ENCODE peak calls at places on chromosomes 13 and 19, in nine cellular contexts. One of them, this sample, is unnamed.
A peak's percentile ranks its signal among the peaks of the same experiment; 100 is the strongest.

GRCh38 chr13:23741879-23742510 is 147.2 kb downstream of the MIPEP start:
- DNase-seq in epithelial cell of esophagus: no peak
- DNase-seq in EH: no peak
- DNase-seq in mesothelial cell of epicardium: no peak
- DNase-seq in tibial artery: no peak
- DNase-seq in activated naive CD4-positive, alpha-beta T cell: no peak
- DNase-seq in AML-193: peak; percentile 7
- DNase-seq in AG04450: no peak
- DNase-seq in left cardiac atrium: no peak
- DNase-seq in this sample: no peak

GRCh38 chr19:1283207-1283916 is 2.3 kb upstream of the EFNA2 start:
- DNase-seq in AML-193: no peak
- DNase-seq in AG04450: no peak
- DNase-seq in EH: no peak
- DNase-seq in epithelial cell of esophagus: no peak
- DNase-seq in activated naive CD4-positive, alpha-beta T cell: no peak
- DNase-seq in left cardiac atrium: no peak
- DNase-seq in mesothelial cell of epicardium: no peak
- DNase-seq in tibial artery: no peak
- DNase-seq in this sample: no peak

GRCh38 chr19:13162749-13163608 is 12.8 kb downstream of the IER2 start:
- DNase-seq in left cardiac atrium: peak; percentile 98
- DNase-seq in mesothelial cell of epicardium: peak; percentile 88
- DNase-seq in EH: peak; percentile 98
- DNase-seq in tibial artery: peak; percentile 99
- DNase-seq in AML-193: peak; percentile 92
- DNase-seq in epithelial cell of esophagus: peak; percentile 99
- DNase-seq in AG04450: peak; percentile 91
- DNase-seq in activated naive CD4-positive, alpha-beta T cell: peak; percentile 55
- DNase-seq in this sample: peak; percentile 99

GRCh38 chr13:29800687-29801086 is 49.7 kb downstream of the UBL3 start:
- DNase-seq in AML-193: no peak
- DNase-seq in EH: no peak
- DNase-seq in activated naive CD4-positive, alpha-beta T cell: no peak
- DNase-seq in AG04450: no peak
- DNase-seq in tibial artery: no peak
- DNase-seq in mesothelial cell of epicardium: no peak
- DNase-seq in epithelial cell of esophagus: no peak
- DNase-seq in left cardiac atrium: peak; percentile 10
- DNase-seq in this sample: no peak

GRCh38 chr19:45508931-45509691 is 1.8 kb downstream of the VASP start:
- DNase-seq in mesothelial cell of epicardium: no peak
- DNase-seq in left cardiac atrium: peak; percentile 86
- DNase-seq in AG04450: no peak
- DNase-seq in epithelial cell of esophagus: peak; percentile 41
- DNase-seq in activated naive CD4-positive, alpha-beta T cell: no peak
- DNase-seq in EH: peak; percentile 91
- DNase-seq in tibial artery: peak; percentile 96
- DNase-seq in AML-193: peak; percentile 78
- DNase-seq in this sample: peak; percentile 96

GRCh38 chr13:72820156-72820897 is 38.4 kb downstream of the PIBF1 start:
- DNase-seq in AG04450: peak; percentile 4
- DNase-seq in tibial artery: no peak
- DNase-seq in epithelial cell of esophagus: peak; percentile 53
- DNase-seq in activated naive CD4-positive, alpha-beta T cell: no peak
- DNase-seq in mesothelial cell of epicardium: no peak
- DNase-seq in AML-193: no peak
- DNase-seq in left cardiac atrium: no peak
- DNase-seq in EH: peak; percentile 67
- DNase-seq in this sample: no peak

GRCh38 chr13:33251131-33251629 is 34.4 kb downstream of the STARD13 start:
- DNase-seq in AML-193: no peak
- DNase-seq in AG04450: peak; percentile 97
- DNase-seq in epithelial cell of esophagus: peak; percentile 89
- DNase-seq in mesothelial cell of epicardium: no peak
- DNase-seq in left cardiac atrium: peak; percentile 35
- DNase-seq in EH: peak; percentile 98
- DNase-seq in tibial artery: no peak
- DNase-seq in activated naive CD4-positive, alpha-beta T cell: no peak
- DNase-seq in this sample: no peak

GRCh38 chr19:27780367-27781065 is 1432.4 kb downstream of the UQCRFS1 start:
- DNase-seq in tibial artery: no peak
- DNase-seq in AG04450: no peak
- DNase-seq in EH: no peak
- DNase-seq in left cardiac atrium: no peak
- DNase-seq in activated naive CD4-positive, alpha-beta T cell: no peak
- DNase-seq in mesothelial cell of epicardium: no peak
- DNase-seq in AML-193: peak; percentile 44
- DNase-seq in epithelial cell of esophagus: no peak
- DNase-seq in this sample: no peak

GRCh38 chr19:43711751-43712355 is 4.0 kb upstream of the IRGC start:
- DNase-seq in left cardiac atrium: no peak
- DNase-seq in tibial artery: no peak
- DNase-seq in AML-193: no peak
- DNase-seq in AG04450: no peak
- DNase-seq in EH: peak; percentile 11
- DNase-seq in activated naive CD4-positive, alpha-beta T cell: no peak
- DNase-seq in epithelial cell of esophagus: peak; percentile 44
- DNase-seq in mesothelial cell of epicardium: no peak
- DNase-seq in this sample: no peak

GRCh38 chr19:45448425-45448756 is 19.4 kb upstream of the FOSB start:
- DNase-seq in left cardiac atrium: no peak
- DNase-seq in epithelial cell of esophagus: no peak
- DNase-seq in tibial artery: no peak
- DNase-seq in AML-193: no peak
- DNase-seq in AG04450: no peak
- DNase-seq in activated naive CD4-positive, alpha-beta T cell: no peak
- DNase-seq in mesothelial cell of epicardium: no peak
- DNase-seq in EH: no peak
- DNase-seq in this sample: no peak

GRCh38 chr13:30779608-30780007 is 44.3 kb downstream of the ALOX5AP start:
- DNase-seq in left cardiac atrium: no peak
- DNase-seq in epithelial cell of esophagus: no peak
- DNase-seq in AML-193: no peak
- DNase-seq in AG04450: no peak
- DNase-seq in activated naive CD4-positive, alpha-beta T cell: no peak
- DNase-seq in EH: no peak
- DNase-seq in tibial artery: no peak
- DNase-seq in mesothelial cell of epicardium: no peak
- DNase-seq in this sample: no peak

This sample was measured in esophagus muscularis mucosa.